ENCODE peak calls at places on chromosomes 11 and 22, in nine cellular contexts. N, H, I, V, J, P, F, X and R are unnamed samples. For H3K4me1, the result is how much of the 10 kb centered on the place peaks cover.

GRCh38 chr11:44229003-44229570 is 80.9 kb downstream of the ALX4 start:
- DNase-seq in N (no peak), H (peak), I (no peak), V (no peak), J (no peak), P (no peak), F (peak), X (no peak), R (no peak)

GRCh38 chr22:19957445-19957844 is 15.8 kb upstream of the TXNRD2 start:
- DNase-seq in N (no peak), H (no peak), I (peak), V (no peak), J (no peak), P (no peak), F (peak), X (no peak), R (no peak)

GRCh38 chr11:64607381-64608259 is 16.6 kb downstream of the SLC22A12 start:
- DNase-seq in N (no peak), H (no peak), I (peak), V (no peak), J (peak), P (peak), F (no peak), X (peak), R (no peak)

GRCh38 chr22:24580276-24580675 is 12.6 kb downstream of the LRRC75B start:
- DNase-seq in N (no peak), H (no peak), I (no peak), V (no peak), J (no peak), P (no peak), F (no peak), X (peak), R (no peak)

GRCh38 chr22:49451070-49451840 is 376.4 kb downstream of the BRD1 start:
- DNase-seq in N (no peak), H (no peak), I (no peak), V (peak), J (no peak), P (no peak), F (no peak), X (no peak), R (no peak)

GRCh38 chr11:69520186-69520585 is 38.7 kb downstream of the LINC01488 start:
- DNase-seq in N (no peak), H (no peak), I (no peak), V (no peak), J (no peak), P (no peak), F (no peak), X (peak), R (no peak)

GRCh38 chr11:115219378-115219777 is 284.8 kb downstream of the CADM1 start:
- DNase-seq in N (no peak), H (no peak), I (no peak), V (no peak), J (no peak), P (no peak), F (no peak), X (no peak), R (no peak)

GRCh38 chr11:94150056-94150455 is 21.4 kb downstream of the PANX1 start:
- DNase-seq in N (no peak), H (no peak), I (no peak), V (no peak), J (no peak), P (no peak), F (no peak), X (no peak), R (no peak)

GRCh38 chr22:19579113-19579811 is 55.1 kb upstream of the CLDN5 start:
- DNase-seq in N (no peak), H (peak), I (no peak), V (no peak), J (no peak), P (no peak), F (no peak), X (no peak), R (no peak)

GRCh38 chr22:24768537-24769374 is 5.8 kb downstream of the PIWIL3 start:
- DNase-seq in N (peak), H (peak), I (no peak), V (peak), J (no peak), P (peak), F (no peak), X (peak), R (peak)

GRCh38 chr22:30460147-30460546 is 11.7 kb downstream of the SEC14L3 start:
- DNase-seq in N (no peak), H (no peak), I (no peak), V (no peak), J (no peak), P (no peak), F (no peak), X (no peak), R (no peak)

GRCh38 chr11:12126352-12127019 is 16.1 kb downstream of the MICAL2 start:
- DNase-seq in N (no peak), H (no peak), I (no peak), V (no peak), J (no peak), P (peak), F (no peak), X (peak), R (no peak)

GRCh38 chr11:62556102-62556871 is 9.7 kb upstream of the AHNAK start:
- DNase-seq in N (peak), H (peak), I (peak), V (peak), J (peak), P (peak), F (peak), X (peak), R (peak)

GRCh38 chr22:27727673-27728451 is 73.7 kb downstream of the MN1 start:
- DNase-seq in N (no peak), H (no peak), I (no peak), V (no peak), J (no peak), P (no peak), F (no peak), X (peak), R (no peak)

GRCh38 chr11:17036666-17037658 is 22.7 kb upstream of the PLEKHA7 start:
- DNase-seq in N (peak), H (no peak), I (no peak), V (no peak), J (no peak), P (peak), F (no peak), X (no peak), R (no peak)

GRCh38 chr11:102883132-102883531 is 8.3 kb upstream of the MMP12 start:
- DNase-seq in N (no peak), H (no peak), I (no peak), V (no peak), J (no peak), P (no peak), F (no peak), X (no peak), R (no peak)

GRCh38 chr11:108368134-108368533 is 99.2 kb downstream of the C11orf65 start:
- DNase-seq in N (no peak), H (no peak), I (no peak), V (no peak), J (no peak), P (no peak), F (no peak), X (peak), R (no peak)

GRCh38 chr22:42799462-42800405 is 57.3 kb downstream of the ARFGAP3 start:
- DNase-seq in N (peak), H (no peak), I (no peak), V (no peak), J (no peak), P (no peak), F (no peak), X (no peak), R (no peak)

GRCh38 chr22:37025500-37026070 is 6.0 kb downstream of the MPST start:
- DNase-seq in N (no peak), H (no peak), I (peak), V (no peak), J (no peak), P (peak), F (no peak), X (no peak), R (no peak)

GRCh38 chr11:44752262-44752661 is 25.5 kb downstream of the TSPAN18 start:
- DNase-seq in N (no peak), H (no peak), I (no peak), V (no peak), J (no peak), P (no peak), F (no peak), X (no peak), R (no peak)

GRCh38 chr11:73564903-73565302 is 33.0 kb downstream of the FAM168A start:
- DNase-seq in N (peak), H (no peak), I (no peak), V (no peak), J (no peak), P (no peak), F (no peak), X (no peak), R (no peak)

GRCh38 chr11:29125621-29126020 is 891.2 kb downstream of the KCNA4 start:
- DNase-seq in N (no peak), H (no peak), I (no peak), V (no peak), J (no peak), P (no peak), F (no peak), X (no peak), R (no peak)

GRCh38 chr11:105229257-105229656 is 89.7 kb upstream of the CARD18 start:
- DNase-seq in N (no peak), H (no peak), I (no peak), V (no peak), J (no peak), P (no peak), F (no peak), X (peak), R (no peak)

GRCh38 chr11:112885744-112886706 is 75.2 kb upstream of the NCAM1 start:
- DNase-seq in N (no peak), H (no peak), I (no peak), V (no peak), J (no peak), P (no peak), F (no peak), X (no peak), R (peak)

GRCh38 chr22:46043339-46043738 is 66.4 kb upstream of the WNT7B start:
- DNase-seq in N (no peak), H (no peak), I (peak), V (peak), J (no peak), P (no peak), F (no peak), X (no peak), R (no peak)

GRCh38 chr22:46043816-46044717 is 67.1 kb upstream of the WNT7B start:
- DNase-seq in N (no peak), H (peak), I (peak), V (peak), J (no peak), P (peak), F (peak), X (no peak), R (no peak)

GRCh38 chr22:46040471-46041465 is 63.8 kb upstream of the WNT7B start:
- DNase-seq in N (no peak), H (no peak), I (peak), V (peak), J (no peak), P (no peak), F (peak), X (no peak), R (no peak)

GRCh38 chr22:46041642-46042041 is 64.7 kb upstream of the WNT7B start:
- DNase-seq in N (no peak), H (no peak), I (peak), V (no peak), J (no peak), P (no peak), F (no peak), X (no peak), R (no peak)

DNA sequence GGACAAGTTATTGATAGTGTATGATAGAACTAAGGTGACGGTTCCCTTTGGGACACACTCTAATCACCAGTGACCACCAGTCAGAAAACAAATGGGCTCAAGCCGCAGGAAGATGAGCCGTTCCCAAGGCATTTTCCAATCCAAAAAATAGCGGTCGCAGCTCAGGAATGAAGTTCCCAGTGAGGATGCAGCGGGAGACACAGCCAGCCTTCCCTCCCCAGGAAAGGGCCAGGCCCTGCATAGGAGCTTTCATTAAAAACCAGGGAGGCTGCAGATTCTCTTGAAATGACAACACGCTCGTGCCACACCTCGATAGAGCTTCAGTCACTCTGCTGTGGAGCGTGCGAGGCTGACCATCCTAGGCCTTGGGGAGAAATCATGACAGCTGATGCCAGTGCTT is 65.8 kb upstream of the WNT7B start:
- DNase-seq in N (no peak), H (no peak), I (no peak), V (no peak), J (no peak), P (no peak), F (no peak), X (no peak), R (no peak)
- H3K4me1 ChIP-seq in N (under half), H (under half), I (under half), V (half or more), J (half or more), P (under half), F (half or more), X (under half), R (under half)

DNA sequence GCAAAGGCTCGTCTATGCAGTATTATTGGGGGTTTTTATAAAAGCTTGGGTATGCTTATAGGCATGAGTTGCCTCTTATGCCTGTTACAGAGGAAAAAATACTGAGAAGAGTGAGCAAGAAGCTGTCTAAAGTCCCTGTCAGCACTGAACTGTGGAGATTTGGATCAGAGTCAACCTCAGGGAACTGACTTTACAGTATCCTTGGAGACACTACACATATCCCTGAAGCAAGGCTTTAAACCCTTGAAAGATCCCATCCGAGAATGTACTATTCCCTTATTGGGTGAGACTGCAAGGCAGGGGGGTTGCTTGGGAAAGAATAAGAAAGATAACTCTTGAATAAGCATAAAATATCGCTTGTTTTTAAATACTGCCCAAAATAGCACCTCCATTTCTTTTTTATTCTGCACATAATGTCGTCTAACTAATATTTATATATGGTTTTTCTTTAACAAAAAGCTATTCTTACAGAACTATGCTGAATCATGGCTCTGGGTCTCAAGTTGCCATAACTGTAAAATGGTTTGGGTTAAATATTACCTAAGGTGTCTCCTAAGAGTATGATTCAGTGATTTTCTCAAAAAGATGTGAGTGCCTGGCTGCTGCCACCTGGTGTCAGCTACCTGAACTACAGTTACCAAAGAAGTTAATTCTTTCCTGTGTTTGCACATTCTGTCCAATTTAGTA is 1062.8 kb downstream of the DLG2 start:
- DNase-seq in N (peak), H (peak), I (no peak), V (peak), J (no peak), P (peak), F (no peak), X (peak), R (peak)
- H3K27ac ChIP-seq in N (no peak), H (no peak), I (peak), V (no peak), J (no peak), P (no peak), F (no peak), X (no peak), R (no peak)

DNA sequence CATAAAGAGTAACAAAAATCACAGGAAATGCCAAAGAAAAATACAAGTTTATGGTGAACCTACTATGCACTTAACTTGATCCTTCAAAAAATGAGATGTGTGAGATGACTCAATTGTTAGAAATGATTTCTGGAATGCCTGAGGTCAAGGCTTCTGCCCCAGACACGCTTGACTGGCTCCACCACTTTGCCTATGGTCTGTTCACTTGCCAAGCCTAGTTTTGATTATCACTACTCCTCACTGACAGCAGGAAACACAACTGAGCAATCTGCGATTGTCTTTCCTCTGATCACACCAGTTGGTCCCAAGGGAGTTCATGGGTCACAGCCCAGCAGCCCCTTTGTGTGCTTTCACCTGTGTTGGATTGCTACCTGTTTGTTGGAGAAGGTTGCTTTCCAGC is 20.6 kb upstream of the PRDM10 start:
- DNase-seq in N (no peak), H (peak), I (no peak), V (no peak), J (no peak), P (no peak), F (no peak), X (peak), R (peak)
- H3K4me3 ChIP-seq in N (no peak), H (no peak), I (no peak), V (no peak), J (no peak), P (no peak), F (no peak), X (no peak), R (no peak)

DNA sequence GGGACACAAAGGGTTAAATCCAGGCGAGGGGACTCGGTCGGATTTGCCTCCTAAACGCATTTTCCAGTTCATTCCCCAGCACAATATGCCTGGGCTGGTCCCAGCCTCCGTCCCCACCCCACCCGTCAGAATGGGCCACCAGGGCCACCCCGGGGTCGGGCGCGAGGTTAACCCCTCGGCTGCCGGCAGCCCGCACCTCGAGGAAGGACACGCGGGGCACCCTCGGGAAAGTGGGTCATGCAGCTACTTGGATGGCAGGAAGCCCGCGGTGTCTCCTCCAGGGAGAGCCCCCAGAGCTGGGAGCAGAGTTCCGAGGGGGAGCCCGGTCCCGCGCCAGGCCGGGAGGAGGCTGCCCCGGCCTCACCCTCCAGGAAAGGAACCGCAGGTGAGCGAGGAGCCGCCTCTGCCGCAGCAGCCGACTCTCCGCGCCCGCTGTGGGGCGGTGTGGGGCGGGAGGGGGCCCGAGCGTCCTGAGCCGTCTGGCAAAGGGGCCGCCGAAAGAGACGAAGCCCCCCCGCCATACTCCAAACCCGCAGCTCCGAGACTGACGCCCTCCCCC is 1.4 kb downstream of the NECTIN1 start:
- DNase-seq in N (no peak), H (no peak), I (no peak), V (no peak), J (peak), P (peak), F (peak), X (no peak), R (no peak)
- H3K4me1 ChIP-seq in N (under half), H (under half), I (under half), V (under half), J (under half), P (under half), F (under half), X (under half), R (under half)

GRCh38 chr11:126993599-126993998 is 7.0 kb downstream of the KIRREL3 start:
- DNase-seq in N (no peak), H (no peak), I (no peak), V (no peak), J (no peak), P (no peak), F (no peak), X (no peak), R (peak)
- H3K27ac ChIP-seq in N (no peak), H (no peak), I (no peak), V (no peak), J (no peak), P (no peak), F (no peak), X (no peak), R (peak)

GRCh38 chr11:66881436-66881835 is 24.6 kb downstream of the LRFN4 start:
- DNase-seq in N (no peak), H (no peak), I (no peak), V (no peak), J (no peak), P (no peak), F (peak), X (no peak), R (no peak)

GRCh38 chr11:66882540-66882939 is 25.7 kb downstream of the LRFN4 start:
- DNase-seq in N (no peak), H (no peak), I (no peak), V (no peak), J (no peak), P (no peak), F (peak), X (no peak), R (no peak)

GRCh38 chr11:66884443-66884842 is 27.6 kb downstream of the LRFN4 start:
- DNase-seq in N (no peak), H (no peak), I (no peak), V (no peak), J (no peak), P (no peak), F (no peak), X (no peak), R (no peak)

GRCh38 chr11:66881927-66882452 is 25.1 kb downstream of the LRFN4 start:
- DNase-seq in N (no peak), H (no peak), I (no peak), V (no peak), J (no peak), P (no peak), F (peak), X (no peak), R (no peak)

DNA sequence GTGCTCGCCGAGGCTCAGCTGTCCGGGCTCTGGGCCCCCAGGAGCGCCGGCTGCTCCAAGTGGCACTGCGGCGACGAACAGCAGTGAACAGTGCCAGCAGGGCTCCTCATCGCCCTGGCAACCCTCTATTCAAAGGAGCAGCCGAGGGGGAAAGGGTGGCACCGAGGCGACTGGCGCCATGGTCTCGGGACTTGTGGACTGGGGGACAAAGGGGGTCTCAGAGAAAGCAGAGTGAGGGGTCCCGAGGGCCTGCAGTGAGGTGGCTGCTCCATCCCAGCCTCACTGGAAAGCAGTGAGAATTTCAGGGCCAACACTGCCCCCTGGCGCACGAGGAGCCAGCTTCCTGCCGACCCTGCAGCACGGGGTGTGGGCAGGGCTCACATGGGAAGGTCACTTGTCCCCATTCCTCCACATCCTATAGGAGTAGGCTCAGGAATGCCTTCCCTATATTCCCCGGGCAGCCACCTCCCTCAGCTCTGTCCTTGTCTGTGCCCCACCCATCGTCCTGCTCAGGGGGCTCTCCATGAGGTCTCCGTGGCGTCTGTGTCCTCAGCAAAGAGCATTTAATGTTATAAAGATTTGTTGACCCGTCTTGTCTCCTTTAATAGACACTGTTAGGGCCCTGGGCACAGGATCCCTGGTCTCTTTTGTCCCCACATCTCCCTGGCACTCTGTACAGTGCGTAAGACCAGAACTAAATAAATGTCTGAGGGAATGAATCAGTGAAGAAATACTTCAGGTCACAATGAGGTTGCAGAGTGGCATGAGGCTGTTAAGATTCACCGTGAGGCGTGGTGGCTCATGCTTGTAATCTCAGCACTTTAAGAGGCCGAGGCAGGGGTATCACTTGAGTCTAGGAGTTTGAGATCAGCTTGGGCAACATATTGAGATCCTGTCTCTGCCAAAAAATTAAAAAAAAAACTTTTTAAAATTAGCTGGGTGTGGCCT is 26.4 kb downstream of the LRFN4 start:
- DNase-seq in N (peak), H (peak), I (peak), V (no peak), J (peak), P (peak), F (peak), X (peak), R (peak)
- H3K4me3 ChIP-seq in N (no peak), H (no peak), I (no peak), V (no peak), J (no peak), P (no peak), F (peak), X (no peak), R (no peak)